ENCODE peak calls at places on chromosomes 6 and 20, in five cellular contexts. One of them, this sample, is unnamed.
A peak's percentile ranks its signal among the peaks of the same experiment; 100 is the strongest.

GRCh38 chr20:37524221-37524700 is 3.2 kb downstream of the NNAT start:
- DNase-seq in DMS153: peak; percentile 76
- DNase-seq in NT2/D1: no peak
- DNase-seq in H7: no peak
- DNase-seq in A549: no peak
- DNase-seq in this sample: no peak

GRCh38 chr6:137006056-137006455 is 38.7 kb downstream of the IL20RA start:
- DNase-seq in DMS153: no peak
- DNase-seq in NT2/D1: no peak
- DNase-seq in H7: no peak
- DNase-seq in A549: no peak
- DNase-seq in this sample: no peak

GRCh38 chr20:48574383-48574782 is 253.4 kb downstream of the PREX1 start:
- DNase-seq in DMS153: no peak
- DNase-seq in NT2/D1: no peak
- DNase-seq in H7: peak; percentile 90
- DNase-seq in A549: peak; percentile 29
- DNase-seq in this sample: no peak

GRCh38 chr20:61561111-61561830 is 309.2 kb downstream of the CDH4 start:
- DNase-seq in DMS153: no peak
- DNase-seq in NT2/D1: no peak
- DNase-seq in H7: no peak
- DNase-seq in A549: no peak
- DNase-seq in this sample: no peak

GRCh38 chr20:43650997-43651525 is 15.9 kb upstream of the MYBL2 start:
- DNase-seq in DMS153: no peak
- DNase-seq in NT2/D1: no peak
- DNase-seq in H7: no peak
- DNase-seq in A549: no peak
- DNase-seq in this sample: no peak

GRCh38 chr20:62755817-62756724 is 40.2 kb upstream of the MRGBP start:
- DNase-seq in DMS153: no peak
- DNase-seq in NT2/D1: no peak
- DNase-seq in H7: no peak
- DNase-seq in A549: no peak
- DNase-seq in this sample: no peak

GRCh38 chr6:91812596-91813274 is 1225.9 kb upstream of the MAP3K7 start:
- DNase-seq in DMS153: no peak
- DNase-seq in NT2/D1: no peak
- DNase-seq in H7: no peak
- DNase-seq in A549: no peak
- DNase-seq in this sample: no peak

GRCh38 chr6:80728830-80729229 is 622.4 kb downstream of the BCKDHB start:
- DNase-seq in DMS153: no peak
- DNase-seq in NT2/D1: no peak
- DNase-seq in H7: no peak
- DNase-seq in A549: no peak
- DNase-seq in this sample: no peak

GRCh38 chr6:7617954-7618764 is 28.2 kb downstream of the SNRNP48 start:
- DNase-seq in DMS153: no peak
- DNase-seq in NT2/D1: no peak
- DNase-seq in H7: no peak
- DNase-seq in A549: no peak
- DNase-seq in this sample: peak; percentile 80

GRCh38 chr6:15586528-15586927 is 76.3 kb downstream of the DTNBP1 start:
- DNase-seq in DMS153: no peak
- DNase-seq in NT2/D1: no peak
- DNase-seq in H7: no peak
- DNase-seq in A549: no peak
- DNase-seq in this sample: no peak

GRCh38 chr20:17967595-17968365 is 814 bp downstream of the SNX5 start:
- DNase-seq in DMS153: no peak
- DNase-seq in NT2/D1: no peak
- DNase-seq in H7: no peak
- DNase-seq in A549: peak; percentile 43
- DNase-seq in this sample: peak; percentile 11

GRCh38 chr6:46521464-46521971 is 30.3 kb upstream of the RCAN2 start:
- DNase-seq in DMS153: no peak
- DNase-seq in NT2/D1: no peak
- DNase-seq in H7: no peak
- DNase-seq in A549: no peak
- DNase-seq in this sample: no peak

GRCh38 chr20:62476074-62476838 is 461 bp upstream of the GATA5 start:
- DNase-seq in DMS153: no peak
- DNase-seq in NT2/D1: no peak
- DNase-seq in H7: no peak
- DNase-seq in A549: no peak
- DNase-seq in this sample: no peak

GRCh38 chr20:17650816-17651760 is 31.0 kb downstream of the RRBP1 start:
- DNase-seq in DMS153: no peak
- DNase-seq in NT2/D1: no peak
- DNase-seq in H7: no peak
- DNase-seq in A549: no peak
- DNase-seq in this sample: peak; percentile 61

GRCh38 chr6:168322966-168323365 is 3.4 kb upstream of the DACT2 start:
- DNase-seq in DMS153: no peak
- DNase-seq in NT2/D1: no peak
- DNase-seq in H7: no peak
- DNase-seq in A549: no peak
- DNase-seq in this sample: no peak

GRCh38 chr6:28766426-28766825 is 157.4 kb downstream of the TRIM27 start:
- DNase-seq in DMS153: no peak
- DNase-seq in NT2/D1: no peak
- DNase-seq in H7: no peak
- DNase-seq in A549: no peak
- DNase-seq in this sample: no peak

GRCh38 chr6:78908621-78909020 is 41.3 kb downstream of the IRAK1BP1 start:
- DNase-seq in DMS153: no peak
- DNase-seq in NT2/D1: no peak
- DNase-seq in H7: no peak
- DNase-seq in A549: no peak
- DNase-seq in this sample: no peak

GRCh38 chr6:153210083-153210482 is 79.0 kb upstream of the RGS17 start:
- DNase-seq in DMS153: no peak
- DNase-seq in NT2/D1: no peak
- DNase-seq in H7: no peak
- DNase-seq in A549: no peak
- DNase-seq in this sample: peak; percentile 14

GRCh38 chr20:48596499-48596898 is 231.3 kb downstream of the PREX1 start:
- DNase-seq in DMS153: no peak
- DNase-seq in NT2/D1: no peak
- DNase-seq in H7: no peak
- DNase-seq in A549: no peak
- DNase-seq in this sample: no peak

GRCh38 chr6:143559101-143559500 is 47.6 kb upstream of the FUCA2 start:
- DNase-seq in DMS153: no peak
- DNase-seq in NT2/D1: no peak
- DNase-seq in H7: no peak
- DNase-seq in A549: no peak
- DNase-seq in this sample: no peak

GRCh38 chr6:152746172-152746553 is 4.4 kb upstream of the VIP start:
- DNase-seq in DMS153: no peak
- DNase-seq in NT2/D1: no peak
- DNase-seq in H7: no peak
- DNase-seq in A549: peak; percentile 7
- DNase-seq in this sample: peak; percentile 21

GRCh38 chr6:136510299-136510698 is 39.9 kb downstream of the MAP7 start:
- DNase-seq in DMS153: no peak
- DNase-seq in NT2/D1: no peak
- DNase-seq in H7: no peak
- DNase-seq in A549: no peak
- DNase-seq in this sample: no peak

GRCh38 chr6:71745525-71745924 is 140.8 kb upstream of the RIMS1 start:
- DNase-seq in DMS153: no peak
- DNase-seq in NT2/D1: no peak
- DNase-seq in H7: peak; percentile 3
- DNase-seq in A549: no peak
- DNase-seq in this sample: no peak

GRCh38 chr6:152391179-152391880 is 245.8 kb downstream of the SYNE1 start:
- DNase-seq in DMS153: no peak
- DNase-seq in NT2/D1: no peak
- DNase-seq in H7: no peak
- DNase-seq in A549: no peak
- DNase-seq in this sample: no peak

GRCh38 chr6:149941583-149942460 is at the start of gene ULBP2:
- DNase-seq in DMS153: peak; percentile 61
- DNase-seq in NT2/D1: no peak
- DNase-seq in H7: peak; percentile 96
- DNase-seq in A549: peak; percentile 87
- DNase-seq in this sample: peak; percentile 98

GRCh38 chr6:169865346-169866139 is 114.1 kb downstream of the ERMARD start:
- DNase-seq in DMS153: no peak
- DNase-seq in NT2/D1: no peak
- DNase-seq in H7: no peak
- DNase-seq in A549: no peak
- DNase-seq in this sample: no peak

GRCh38 chr20:444117-444516 is 18.2 kb downstream of the TBC1D20 start:
- DNase-seq in DMS153: no peak
- DNase-seq in NT2/D1: no peak
- DNase-seq in H7: no peak
- DNase-seq in A549: no peak
- DNase-seq in this sample: no peak

GRCh38 chr20:37452236-37452635 is 68.8 kb upstream of the NNAT start:
- DNase-seq in DMS153: no peak
- DNase-seq in NT2/D1: no peak
- DNase-seq in H7: no peak
- DNase-seq in A549: no peak
- DNase-seq in this sample: no peak

GRCh38 chr20:48015136-48015925 is 230.1 kb upstream of the SULF2 start:
- DNase-seq in DMS153: no peak
- DNase-seq in NT2/D1: no peak
- DNase-seq in H7: no peak
- DNase-seq in A549: no peak
- DNase-seq in this sample: no peak

GRCh38 chr6:92587521-92587920 is 831.8 kb downstream of the EPHA7 start:
- DNase-seq in DMS153: no peak
- DNase-seq in NT2/D1: no peak
- DNase-seq in H7: no peak
- DNase-seq in A549: no peak
- DNase-seq in this sample: no peak

GRCh38 chr6:127933852-127934840 is 33.3 kb upstream of the THEMIS start:
- DNase-seq in DMS153: no peak
- DNase-seq in NT2/D1: no peak
- DNase-seq in H7: no peak
- DNase-seq in A549: no peak
- DNase-seq in this sample: no peak

GRCh38 chr20:62685781-62686555 is 22.7 kb upstream of the NTSR1 start:
- DNase-seq in DMS153: peak; percentile 98
- DNase-seq in NT2/D1: no peak
- DNase-seq in H7: peak; percentile 79
- DNase-seq in A549: no peak
- DNase-seq in this sample: no peak

GRCh38 chr6:73079611-73079955 is 145.7 kb downstream of the KHDC1L start:
- DNase-seq in DMS153: no peak
- DNase-seq in NT2/D1: no peak
- DNase-seq in H7: no peak
- DNase-seq in A549: no peak
- DNase-seq in this sample: peak; percentile 32

GRCh38 chr6:170096803-170097504 is 193.9 kb downstream of the DLL1 start:
- DNase-seq in DMS153: no peak
- DNase-seq in NT2/D1: no peak
- DNase-seq in H7: peak; percentile 43
- DNase-seq in A549: no peak
- DNase-seq in this sample: no peak

GRCh38 chr20:57435498-57436222 is 44.5 kb downstream of the RBM38 start:
- DNase-seq in DMS153: peak; percentile 99
- DNase-seq in NT2/D1: no peak
- DNase-seq in H7: peak; percentile 80
- DNase-seq in A549: no peak
- DNase-seq in this sample: no peak

GRCh38 chr6:146847426-146847825 is 248.7 kb downstream of the ADGB start:
- DNase-seq in DMS153: no peak
- DNase-seq in NT2/D1: no peak
- DNase-seq in H7: no peak
- DNase-seq in A549: no peak
- DNase-seq in this sample: no peak

GRCh38 chr20:39066464-39066863 is 104.3 kb downstream of the DHX35 start:
- DNase-seq in DMS153: no peak
- DNase-seq in NT2/D1: peak; percentile 40
- DNase-seq in H7: peak; percentile 90
- DNase-seq in A549: no peak
- DNase-seq in this sample: no peak

GRCh38 chr6:118168421-118168820 is 261.4 kb downstream of the SLC35F1 start:
- DNase-seq in DMS153: no peak
- DNase-seq in NT2/D1: no peak
- DNase-seq in H7: no peak
- DNase-seq in A549: no peak
- DNase-seq in this sample: no peak

GRCh38 chr6:54206510-54206909 is 95.3 kb downstream of the MLIP start:
- DNase-seq in DMS153: no peak
- DNase-seq in NT2/D1: no peak
- DNase-seq in H7: no peak
- DNase-seq in A549: no peak
- DNase-seq in this sample: no peak

This sample was measured in AG08395.